ENCODE peak calls at places on chromosomes 4 and X, in eight cellular contexts. I, S, G, O, Y, V, Z and A are unnamed samples.
A peak's percentile ranks its signal among the peaks of the same experiment; 100 is the strongest.

GRCh38 chrX:72609313-72609712 is 36.7 kb upstream of the HDAC8 start:
- DNase-seq in I (peak; percentile 31), S (no peak), G (peak; percentile 13), O (peak; percentile 7), Y (no peak), V (no peak), Z (peak; percentile 21), A (peak; percentile 55)

GRCh38 chr4:177051473-177052060 is 258.1 kb upstream of the NEIL3 start:
- DNase-seq in I (peak; percentile 55), S (peak; percentile 2), G (peak; percentile 3), O (peak; percentile 30), Y (peak; percentile 2), V (peak; percentile 20), Z (peak; percentile 10), A (peak; percentile 49)

GRCh38 chr4:5967783-5968182 is 50.4 kb downstream of the C4orf50 start:
- DNase-seq in I (no peak), S (no peak), G (no peak), O (no peak), Y (no peak), V (no peak), Z (no peak), A (no peak)

GRCh38 chr4:46032061-46032460 is 91.8 kb downstream of the GABRG1 start:
- DNase-seq in I (no peak), S (no peak), G (no peak), O (no peak), Y (no peak), V (no peak), Z (no peak), A (no peak)

GRCh38 chr4:152265149-152265621 is 270.7 kb downstream of the FBXW7 start:
- DNase-seq in I (peak; percentile 98), S (peak; percentile 81), G (peak; percentile 21), O (peak; percentile 90), Y (peak; percentile 35), V (no peak), Z (peak; percentile 67), A (peak; percentile 93)

GRCh38 chr4:158314756-158315487 is 104.6 kb downstream of the TMEM144 start:
- DNase-seq in I (peak; percentile 61), S (no peak), G (peak; percentile 8), O (peak; percentile 86), Y (peak; percentile 44), V (no peak), Z (peak; percentile 41), A (peak; percentile 85)

GRCh38 chr4:185099024-185099682 is 43.9 kb upstream of the SLC25A4 start:
- DNase-seq in I (no peak), S (no peak), G (no peak), O (no peak), Y (no peak), V (no peak), Z (no peak), A (no peak)

GRCh38 chrX:87664381-87664780 is 146.8 kb downstream of the KLHL4 start:
- DNase-seq in I (peak; percentile 10), S (no peak), G (peak; percentile 2), O (peak; percentile 18), Y (no peak), V (no peak), Z (no peak), A (peak; percentile 65)

GRCh38 chr4:113801882-113802281 is 40.3 kb upstream of the CAMK2D start:
- DNase-seq in I (no peak), S (no peak), G (no peak), O (no peak), Y (no peak), V (no peak), Z (no peak), A (no peak)

GRCh38 chr4:179307297-179308136 is 1865.3 kb upstream of the AGA start:
- DNase-seq in I (peak; percentile 7), S (no peak), G (peak; percentile 1), O (peak; percentile 15), Y (no peak), V (peak; percentile 33), Z (peak; percentile 7), A (peak; percentile 17)

GRCh38 chrX:42754129-42754528 is 23.8 kb downstream of the PPP1R2C start:
- DNase-seq in I (no peak), S (no peak), G (no peak), O (no peak), Y (no peak), V (no peak), Z (no peak), A (no peak)

GRCh38 chr4:184329235-184330007 is 111.7 kb upstream of the ENPP6 start:
- DNase-seq in I (peak; percentile 54), S (no peak), G (no peak), O (no peak), Y (no peak), V (no peak), Z (no peak), A (no peak)

GRCh38 chrX:91137881-91138280 is 296.8 kb upstream of the PABPC5 start:
- DNase-seq in I (no peak), S (no peak), G (no peak), O (no peak), Y (no peak), V (no peak), Z (no peak), A (no peak)

GRCh38 chr4:164931551-164932324 is 45.7 kb downstream of the TRIM61 start:
- DNase-seq in I (peak; percentile 72), S (no peak), G (no peak), O (peak; percentile 54), Y (no peak), V (no peak), Z (peak; percentile 14), A (no peak)

GRCh38 chrX:1904663-1905218 is 289.9 kb downstream of the ASMT start:
- DNase-seq in I (no peak), S (no peak), G (no peak), O (no peak), Y (no peak), V (no peak), Z (no peak), A (no peak)

GRCh38 chrX:108397627-108398392 is 40.4 kb downstream of the COL4A6 start:
- DNase-seq in I (peak; percentile 59), S (no peak), G (no peak), O (peak; percentile 86), Y (no peak), V (no peak), Z (no peak), A (no peak)

GRCh38 chr4:153637201-153637600 is 46.9 kb upstream of the TLR2 start:
- DNase-seq in I (no peak), S (no peak), G (no peak), O (no peak), Y (no peak), V (no peak), Z (no peak), A (no peak)

GRCh38 chr4:44194365-44194764 is 254.2 kb downstream of the KCTD8 start:
- DNase-seq in I (no peak), S (no peak), G (no peak), O (no peak), Y (no peak), V (no peak), Z (no peak), A (peak; percentile 18)

GRCh38 chrX:3244203-3244743 is 102.2 kb downstream of the MXRA5 start:
- DNase-seq in I (peak; percentile 83), S (no peak), G (no peak), O (peak; percentile 19), Y (no peak), V (no peak), Z (peak; percentile 21), A (no peak)

GRCh38 chr4:81650871-81651270 is 179.2 kb upstream of the RASGEF1B start:
- DNase-seq in I (no peak), S (peak; percentile 87), G (no peak), O (no peak), Y (no peak), V (no peak), Z (no peak), A (no peak)

GRCh38 chr4:186792994-186793393 is 69.3 kb upstream of the FAT1 start:
- DNase-seq in I (peak; percentile 44), S (no peak), G (no peak), O (no peak), Y (no peak), V (no peak), Z (no peak), A (no peak)

GRCh38 chr4:177638871-177639270 is 196.6 kb upstream of the AGA start:
- DNase-seq in I (no peak), S (no peak), G (no peak), O (no peak), Y (no peak), V (no peak), Z (no peak), A (no peak)

GRCh38 chr4:114108869-114109268 is 129.4 kb upstream of the ARSJ start:
- DNase-seq in I (peak; percentile 82), S (peak; percentile 33), G (no peak), O (peak; percentile 79), Y (no peak), V (no peak), Z (peak; percentile 20), A (peak; percentile 72)

GRCh38 chr4:158333820-158334219 is 123.5 kb downstream of the TMEM144 start:
- DNase-seq in I (no peak), S (no peak), G (no peak), O (no peak), Y (no peak), V (no peak), Z (no peak), A (no peak)

GRCh38 chr4:101515099-101515498 is 167.8 kb upstream of the PPP3CA start:
- DNase-seq in I (no peak), S (no peak), G (no peak), O (no peak), Y (no peak), V (no peak), Z (no peak), A (no peak)

GRCh38 chrX:110402855-110403230 is 44.2 kb downstream of the RTL9 start:
- DNase-seq in I (no peak), S (no peak), G (no peak), O (peak; percentile 55), Y (no peak), V (no peak), Z (no peak), A (no peak)